ENCODE peak calls at places on chromosomes 11 and 22, in ten cellular contexts. N is spleen, E is GM12892, L is prostate gland, M is stomach, C is transverse colon, T is HL-60, Q is breast epithelium, G is endothelial cell of umbilical vein, U is GM23338. P is an unnamed sample.

GRCh38 chr22:39177456-39177775 is 24.9 kb upstream of the CBX7 start:
- DNase-seq in N (no peak), E (no peak), L (no peak), M (no peak), C (no peak), T (no peak), Q (peak), G (peak), U (no peak), P (no peak)

GRCh38 chr11:115676206-115676605 is 172.0 kb upstream of the CADM1 start:
- DNase-seq in N (no peak), E (no peak), L (no peak), M (no peak), C (no peak), T (no peak), Q (no peak), G (no peak), U (peak), P (no peak)

GRCh38 chr11:7892751-7893356 is 38.2 kb downstream of the OR10A6 start:
- DNase-seq in N (no peak), E (no peak), L (no peak), M (no peak), C (no peak), T (peak), Q (no peak), G (peak), U (peak), P (no peak)

GRCh38 chr11:26442131-26442530 is 110.2 kb downstream of the ANO3 start:
- DNase-seq in N (no peak), E (no peak), L (no peak), M (no peak), C (no peak), T (no peak), Q (no peak), G (no peak), U (no peak), P (no peak)

GRCh38 chr11:15884792-15885540 is 471.4 kb downstream of the SOX6 start:
- DNase-seq in N (no peak), E (no peak), L (no peak), M (no peak), C (no peak), T (no peak), Q (no peak), G (no peak), U (no peak), P (no peak)

GRCh38 chr11:9823887-9824385 is 160.1 kb downstream of the SWAP70 start:
- DNase-seq in N (no peak), E (no peak), L (no peak), M (no peak), C (no peak), T (no peak), Q (no peak), G (no peak), U (no peak), P (no peak)

GRCh38 chr11:110176366-110177056 is 83.3 kb downstream of the ZC3H12C start:
- DNase-seq in N (peak), E (no peak), L (no peak), M (no peak), C (no peak), T (no peak), Q (no peak), G (no peak), U (no peak), P (no peak)

GRCh38 chr11:2093575-2094353 is 45.4 kb downstream of the IGF2 start:
- DNase-seq in N (peak), E (no peak), L (peak), M (peak), C (no peak), T (no peak), Q (peak), G (no peak), U (no peak), P (no peak)

GRCh38 chr11:113023228-113023627 is 62.0 kb downstream of the NCAM1 start:
- DNase-seq in N (no peak), E (no peak), L (no peak), M (no peak), C (no peak), T (no peak), Q (no peak), G (no peak), U (no peak), P (no peak)

GRCh38 chr22:41779889-41780505 is 20.5 kb upstream of the CCDC134 start:
- DNase-seq in N (peak), E (no peak), L (no peak), M (no peak), C (no peak), T (no peak), Q (no peak), G (no peak), U (no peak), P (no peak)

GRCh38 chr22:34105461-34106062 is 185.3 kb upstream of the LARGE1 start:
- DNase-seq in N (no peak), E (no peak), L (peak), M (peak), C (peak), T (peak), Q (peak), G (no peak), U (peak), P (no peak)

GRCh38 chr11:68661014-68661413 is 23.3 kb upstream of the GAL start:
- DNase-seq in N (peak), E (no peak), L (no peak), M (no peak), C (no peak), T (no peak), Q (no peak), G (no peak), U (no peak), P (no peak)

GRCh38 chr11:124670732-124671131 is 2.8 kb downstream of the SIAE start:
- DNase-seq in N (no peak), E (no peak), L (no peak), M (no peak), C (no peak), T (peak), Q (no peak), G (no peak), U (peak), P (no peak)

GRCh38 chr11:112694813-112695212 is 266.4 kb upstream of the NCAM1 start:
- DNase-seq in N (no peak), E (no peak), L (no peak), M (no peak), C (no peak), T (no peak), Q (no peak), G (no peak), U (peak), P (no peak)

GRCh38 chr11:111530091-111530490 is 10.4 kb upstream of the LAYN start:
- DNase-seq in N (no peak), E (no peak), L (no peak), M (no peak), C (no peak), T (peak), Q (no peak), G (no peak), U (no peak), P (no peak)

DNA sequence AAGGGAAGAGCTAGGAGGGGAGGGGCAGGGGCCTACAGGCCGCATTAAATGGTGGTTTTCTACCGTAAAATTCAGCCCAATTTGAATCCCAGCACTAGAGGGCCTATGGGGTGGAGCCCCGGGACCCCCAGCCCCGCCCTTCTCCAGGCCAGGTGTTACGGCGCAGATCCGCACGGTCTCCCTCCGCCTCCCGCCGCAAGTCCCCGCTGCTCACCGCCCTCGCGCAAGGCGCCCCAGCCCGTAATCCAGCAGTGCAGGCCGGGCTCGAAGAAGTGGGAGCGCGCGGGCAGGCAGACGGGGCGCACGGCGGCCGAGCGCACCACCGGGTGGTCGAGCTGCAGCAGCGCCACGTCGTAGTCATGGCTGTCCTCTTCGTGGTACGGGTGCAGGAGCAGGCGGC is 17.3 kb downstream of the KCTD17 start:
- DNase-seq in N (no peak), E (no peak), L (no peak), M (no peak), C (no peak), T (no peak), Q (no peak), G (no peak), U (peak), P (no peak)
- TF ChIP-seq POLR2AphosphoS5 in N (no peak), E (no peak), L (no peak), M (no peak), C (no peak), T (no peak), Q (no peak), G (no peak), U (peak), P (no peak)

GRCh38 chr22:50192056-50192824 is 6.5 kb downstream of the TRABD start:
- DNase-seq in N (peak), E (no peak), L (peak), M (peak), C (no peak), T (peak), Q (no peak), G (no peak), U (no peak), P (no peak)
- TF ChIP-seq POLR2AphosphoS5 in N (peak), E (no peak), L (peak), M (no peak), C (peak), T (peak), Q (no peak), G (no peak), U (no peak), P (peak)

GRCh38 chr22:46087816-46088277 is 62.5 kb upstream of the PPARA start:
- DNase-seq in N (peak), E (no peak), L (peak), M (peak), C (peak), T (no peak), Q (peak), G (peak), U (no peak), P (no peak)
- TF ChIP-seq POLR2AphosphoS5 in N (peak), E (no peak), L (peak), M (peak), C (no peak), T (no peak), Q (peak), G (peak), U (no peak), P (no peak)

DNA sequence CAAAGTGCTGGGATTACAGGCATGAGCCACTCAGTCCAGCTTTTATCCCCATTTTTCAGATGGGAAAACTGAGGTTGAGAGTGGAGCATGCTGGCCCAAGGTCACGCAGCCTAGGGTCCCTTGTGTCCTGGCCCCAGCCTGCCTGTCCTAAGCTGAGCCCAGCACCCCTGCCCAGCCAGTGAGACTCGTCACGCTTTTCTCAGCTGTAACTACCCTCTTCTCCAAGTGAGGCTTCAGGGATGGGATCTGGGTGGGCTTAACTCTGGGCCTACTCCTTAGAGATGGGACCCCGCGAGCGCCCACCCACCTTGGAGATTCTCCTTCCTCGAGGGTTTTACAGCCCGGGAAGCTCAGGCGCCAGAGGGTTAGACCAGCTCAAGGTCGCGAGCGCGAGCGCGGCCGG is 390 bp upstream of the TMEM151A start:
- DNase-seq in N (no peak), E (no peak), L (no peak), M (no peak), C (no peak), T (no peak), Q (no peak), G (no peak), U (no peak), P (no peak)
- TF ChIP-seq POLR2AphosphoS5 in N (no peak), E (no peak), L (no peak), M (no peak), C (no peak), T (no peak), Q (no peak), G (no peak), U (no peak), P (no peak)

DNA sequence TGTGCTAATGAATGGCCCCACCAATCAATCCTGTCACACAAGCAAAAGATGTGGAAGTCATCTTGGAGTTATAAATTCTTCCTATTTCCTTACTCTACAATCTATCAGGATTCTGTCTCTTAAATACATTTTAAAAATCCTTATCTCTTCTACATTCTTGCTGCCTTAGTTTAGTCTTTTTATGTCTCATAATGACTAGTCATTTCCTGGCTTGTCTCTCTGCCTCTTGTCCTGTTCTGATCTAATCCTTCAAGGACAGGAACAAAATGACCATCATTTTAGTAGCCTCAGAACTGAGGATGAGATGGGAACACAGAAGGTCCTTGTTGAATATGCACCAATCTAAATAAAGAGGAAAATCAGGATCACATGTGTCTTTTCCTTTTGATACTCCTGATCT is 56.6 kb upstream of the LIN7C start:
- DNase-seq in N (no peak), E (no peak), L (no peak), M (no peak), C (no peak), T (no peak), Q (no peak), G (peak), U (no peak), P (no peak)
- TF ChIP-seq POLR2AphosphoS5 in N (no peak), E (no peak), L (no peak), M (no peak), C (no peak), T (no peak), Q (no peak), G (no peak), U (no peak), P (no peak)

DNA sequence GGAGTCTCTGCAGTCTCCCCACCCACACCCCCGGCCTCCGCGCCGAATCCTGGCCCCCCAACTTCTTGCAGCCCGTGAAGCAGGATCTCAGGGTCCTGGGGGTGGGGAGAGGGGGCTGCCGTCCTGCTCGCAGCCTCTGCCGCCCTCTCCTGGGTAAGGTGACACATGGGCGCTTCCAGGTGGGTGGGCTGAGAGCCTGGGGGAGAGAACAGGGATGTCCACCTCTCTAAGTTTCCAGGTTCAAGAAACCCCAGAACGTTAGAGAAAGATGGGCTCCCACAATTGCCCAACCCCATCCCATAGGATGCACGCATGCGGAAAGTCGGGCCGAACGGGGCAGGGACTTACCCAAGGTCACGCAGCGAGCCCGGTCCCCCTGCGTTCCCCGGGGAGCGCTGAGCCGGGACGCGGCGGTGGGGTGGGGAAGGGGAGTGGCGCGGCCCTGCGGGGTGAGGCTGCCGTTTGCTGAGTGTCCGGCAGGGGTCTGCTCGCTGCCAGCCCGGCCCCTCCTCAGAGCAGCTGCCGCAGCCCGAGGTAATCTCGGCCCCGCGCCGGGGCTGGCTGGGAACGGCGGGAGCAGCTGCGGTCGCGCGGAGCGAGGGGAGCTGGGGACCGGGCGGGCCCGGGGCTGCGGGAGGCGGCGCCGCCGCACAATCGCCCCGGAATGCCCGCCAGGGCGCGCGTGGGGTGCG is 705 bp upstream of the CAPN1 start:
- DNase-seq in N (peak), E (peak), L (peak), M (peak), C (peak), T (peak), Q (no peak), G (peak), U (peak), P (peak)
- TF ChIP-seq POLR2AphosphoS5 in N (peak), E (no peak), L (no peak), M (peak), C (peak), T (peak), Q (no peak), G (peak), U (peak), P (no peak)

DNA sequence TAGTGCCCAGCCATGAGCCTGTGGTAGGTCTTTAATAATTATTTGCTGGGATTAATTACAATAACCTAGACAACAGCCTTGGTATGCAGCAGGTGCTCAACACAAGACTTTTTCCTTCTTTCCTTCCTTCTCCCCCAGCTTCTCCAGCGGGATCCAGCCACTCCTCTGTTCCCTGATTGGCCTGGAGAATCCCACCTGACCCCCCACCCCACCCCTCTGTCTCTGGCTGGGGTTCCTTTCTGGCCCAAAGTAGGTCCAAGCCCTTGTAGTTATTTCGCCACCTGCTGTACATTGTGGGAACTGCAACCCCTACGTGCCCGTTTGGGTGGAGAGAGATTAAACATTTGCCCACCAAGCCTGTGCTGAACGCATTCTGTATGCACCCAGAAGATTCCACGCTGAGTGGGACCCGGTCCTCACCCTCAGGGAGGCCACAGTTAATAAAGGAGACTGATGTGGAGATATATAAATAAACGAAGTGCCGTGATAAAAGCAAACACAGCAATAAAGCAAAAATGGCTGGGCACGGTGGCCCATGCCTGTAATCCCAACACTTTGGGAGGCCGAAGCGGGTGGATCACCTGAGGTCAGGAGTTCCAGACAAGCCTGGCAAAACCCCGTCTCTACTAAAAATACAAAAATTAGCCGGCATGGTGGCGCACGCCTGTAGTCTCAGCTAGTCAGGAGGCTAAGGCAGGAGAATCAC is 32.1 kb upstream of the DGKZ start:
- DNase-seq in N (peak), E (peak), L (peak), M (peak), C (peak), T (peak), Q (no peak), G (peak), U (peak), P (peak)
- TF ChIP-seq POLR2AphosphoS5 in N (no peak), E (no peak), L (peak), M (no peak), C (no peak), T (no peak), Q (no peak), G (no peak), U (peak), P (no peak)

P was measured in GM12891.